ENCODE peak calls at places on chromosomes 12 and 14, in eight cellular contexts. One of them, this sample, is unnamed. For H3K9me3, the result is how much of the 10 kb centered on the place peaks cover.

GRCh38 chr12:93689076-93689834 is 12.1 kb downstream of the CRADD start:
- DNase-seq in spleen: no peak
- DNase-seq in CD4-positive, alpha-beta T cell: no peak
- DNase-seq in IMR-90: peak
- DNase-seq in keratinocyte: no peak
- DNase-seq in left ventricle myocardium inferior: no peak
- DNase-seq in Peyer's patch: no peak
- DNase-seq in CD8-positive, alpha-beta T cell: no peak
- DNase-seq in this sample: no peak

GRCh38 chr14:49505026-49505766 is 81.0 kb downstream of the RPS29 start:
- DNase-seq in Peyer's patch: no peak
- DNase-seq in IMR-90: peak
- DNase-seq in spleen: no peak
- DNase-seq in keratinocyte: peak
- DNase-seq in CD4-positive, alpha-beta T cell: no peak
- DNase-seq in CD8-positive, alpha-beta T cell: no peak
- DNase-seq in left ventricle myocardium inferior: no peak
- DNase-seq in this sample: peak

GRCh38 chr12:2113501-2113912 is 60.7 kb downstream of the CACNA1C start:
- DNase-seq in CD4-positive, alpha-beta T cell: no peak
- DNase-seq in left ventricle myocardium inferior: peak
- DNase-seq in CD8-positive, alpha-beta T cell: no peak
- DNase-seq in Peyer's patch: no peak
- DNase-seq in keratinocyte: no peak
- DNase-seq in spleen: peak
- DNase-seq in IMR-90: no peak
- DNase-seq in this sample: peak

GRCh38 chr14:52268191-52269061 is 928 bp downstream of the PTGDR start:
- DNase-seq in IMR-90: peak
- DNase-seq in CD8-positive, alpha-beta T cell: no peak
- DNase-seq in CD4-positive, alpha-beta T cell: peak
- DNase-seq in keratinocyte: no peak
- DNase-seq in left ventricle myocardium inferior: no peak
- DNase-seq in Peyer's patch: peak
- DNase-seq in spleen: peak
- DNase-seq in this sample: no peak

GRCh38 chr12:39685854-39686608 is 66.4 kb upstream of the ABCD2 start:
- DNase-seq in CD8-positive, alpha-beta T cell: no peak
- DNase-seq in keratinocyte: no peak
- DNase-seq in spleen: no peak
- DNase-seq in CD4-positive, alpha-beta T cell: no peak
- DNase-seq in left ventricle myocardium inferior: no peak
- DNase-seq in IMR-90: no peak
- DNase-seq in Peyer's patch: no peak
- DNase-seq in this sample: no peak

GRCh38 chr12:124010687-124011086 is 37.7 kb downstream of the ZNF664 start:
- DNase-seq in spleen: no peak
- DNase-seq in CD8-positive, alpha-beta T cell: no peak
- DNase-seq in keratinocyte: no peak
- DNase-seq in left ventricle myocardium inferior: no peak
- DNase-seq in Peyer's patch: no peak
- DNase-seq in CD4-positive, alpha-beta T cell: no peak
- DNase-seq in IMR-90: no peak
- DNase-seq in this sample: no peak

GRCh38 chr14:24595046-24595808 is 14.3 kb downstream of the GZMH start:
- DNase-seq in keratinocyte: peak
- DNase-seq in CD4-positive, alpha-beta T cell: no peak
- DNase-seq in IMR-90: no peak
- DNase-seq in CD8-positive, alpha-beta T cell: no peak
- DNase-seq in left ventricle myocardium inferior: no peak
- DNase-seq in Peyer's patch: no peak
- DNase-seq in spleen: no peak
- DNase-seq in this sample: no peak

GRCh38 chr12:24810378-24810777 is 138.5 kb downstream of the BCAT1 start:
- DNase-seq in spleen: no peak
- DNase-seq in IMR-90: no peak
- DNase-seq in Peyer's patch: no peak
- DNase-seq in CD4-positive, alpha-beta T cell: no peak
- DNase-seq in left ventricle myocardium inferior: no peak
- DNase-seq in CD8-positive, alpha-beta T cell: no peak
- DNase-seq in keratinocyte: no peak
- DNase-seq in this sample: no peak

GRCh38 chr12:51924551-51925399 is 17.5 kb downstream of the ACVRL1 start:
- DNase-seq in Peyer's patch: no peak
- DNase-seq in CD8-positive, alpha-beta T cell: no peak
- DNase-seq in IMR-90: no peak
- DNase-seq in CD4-positive, alpha-beta T cell: no peak
- DNase-seq in spleen: no peak
- DNase-seq in keratinocyte: no peak
- DNase-seq in left ventricle myocardium inferior: no peak
- DNase-seq in this sample: no peak

GRCh38 chr14:89324501-89325298 is 92.3 kb downstream of the FOXN3 start:
- DNase-seq in keratinocyte: no peak
- DNase-seq in spleen: no peak
- DNase-seq in CD8-positive, alpha-beta T cell: no peak
- DNase-seq in Peyer's patch: no peak
- DNase-seq in CD4-positive, alpha-beta T cell: no peak
- DNase-seq in left ventricle myocardium inferior: no peak
- DNase-seq in IMR-90: no peak
- DNase-seq in this sample: no peak

GRCh38 chr12:65818454-65819382 is 5.6 kb upstream of the HMGA2 start:
- DNase-seq in Peyer's patch: no peak
- DNase-seq in spleen: no peak
- DNase-seq in IMR-90: peak
- DNase-seq in CD8-positive, alpha-beta T cell: no peak
- DNase-seq in left ventricle myocardium inferior: no peak
- DNase-seq in CD4-positive, alpha-beta T cell: no peak
- DNase-seq in keratinocyte: no peak
- DNase-seq in this sample: no peak

GRCh38 chr12:90044069-90044468 is 335.4 kb upstream of the ATP2B1 start:
- DNase-seq in CD4-positive, alpha-beta T cell: no peak
- DNase-seq in Peyer's patch: no peak
- DNase-seq in CD8-positive, alpha-beta T cell: no peak
- DNase-seq in spleen: no peak
- DNase-seq in keratinocyte: no peak
- DNase-seq in IMR-90: no peak
- DNase-seq in left ventricle myocardium inferior: no peak
- DNase-seq in this sample: no peak

GRCh38 chr12:1811281-1811947 is 9.0 kb upstream of the LRTM2 start:
- DNase-seq in left ventricle myocardium inferior: no peak
- DNase-seq in spleen: peak
- DNase-seq in IMR-90: peak
- DNase-seq in CD8-positive, alpha-beta T cell: no peak
- DNase-seq in CD4-positive, alpha-beta T cell: peak
- DNase-seq in keratinocyte: no peak
- DNase-seq in Peyer's patch: no peak
- DNase-seq in this sample: no peak

GRCh38 chr14:55071870-55072640 is 20.6 kb downstream of the MAPK1IP1L start:
- DNase-seq in CD8-positive, alpha-beta T cell: no peak
- DNase-seq in left ventricle myocardium inferior: peak
- DNase-seq in Peyer's patch: no peak
- DNase-seq in keratinocyte: peak
- DNase-seq in spleen: no peak
- DNase-seq in CD4-positive, alpha-beta T cell: peak
- DNase-seq in IMR-90: peak
- DNase-seq in this sample: no peak

GRCh38 chr14:89600950-89601826 is 184.2 kb upstream of the FOXN3 start:
- DNase-seq in Peyer's patch: no peak
- DNase-seq in keratinocyte: no peak
- DNase-seq in left ventricle myocardium inferior: no peak
- DNase-seq in CD8-positive, alpha-beta T cell: no peak
- DNase-seq in spleen: no peak
- DNase-seq in IMR-90: no peak
- DNase-seq in CD4-positive, alpha-beta T cell: no peak
- DNase-seq in this sample: no peak

GRCh38 chr14:44962573-44963528 is 861 bp downstream of the TOGARAM1 start:
- DNase-seq in CD8-positive, alpha-beta T cell: peak
- DNase-seq in spleen: peak
- DNase-seq in left ventricle myocardium inferior: peak
- DNase-seq in keratinocyte: no peak
- DNase-seq in Peyer's patch: no peak
- DNase-seq in CD4-positive, alpha-beta T cell: no peak
- DNase-seq in IMR-90: peak
- DNase-seq in this sample: peak

GRCh38 chr12:59600174-59600573 is 4.3 kb downstream of the SLC16A7 start:
- DNase-seq in keratinocyte: no peak
- DNase-seq in IMR-90: peak
- DNase-seq in spleen: no peak
- DNase-seq in CD8-positive, alpha-beta T cell: no peak
- DNase-seq in Peyer's patch: no peak
- DNase-seq in left ventricle myocardium inferior: no peak
- DNase-seq in CD4-positive, alpha-beta T cell: no peak
- DNase-seq in this sample: no peak

GRCh38 chr12:50309950-50310349 is 26.6 kb upstream of the LIMA1 start:
- DNase-seq in IMR-90: no peak
- DNase-seq in Peyer's patch: no peak
- DNase-seq in CD8-positive, alpha-beta T cell: no peak
- DNase-seq in left ventricle myocardium inferior: no peak
- DNase-seq in keratinocyte: no peak
- DNase-seq in spleen: no peak
- DNase-seq in CD4-positive, alpha-beta T cell: no peak
- DNase-seq in this sample: no peak

GRCh38 chr12:51009038-51009437 is 17.1 kb downstream of the SLC11A2 start:
- DNase-seq in left ventricle myocardium inferior: peak
- DNase-seq in keratinocyte: no peak
- DNase-seq in CD8-positive, alpha-beta T cell: peak
- DNase-seq in IMR-90: no peak
- DNase-seq in Peyer's patch: peak
- DNase-seq in CD4-positive, alpha-beta T cell: peak
- DNase-seq in spleen: peak
- DNase-seq in this sample: no peak

GRCh38 chr12:29614926-29615325 is 117.4 kb upstream of the OVCH1 start:
- DNase-seq in IMR-90: no peak
- DNase-seq in keratinocyte: no peak
- DNase-seq in left ventricle myocardium inferior: no peak
- DNase-seq in CD4-positive, alpha-beta T cell: no peak
- DNase-seq in Peyer's patch: no peak
- DNase-seq in CD8-positive, alpha-beta T cell: no peak
- DNase-seq in spleen: no peak
- DNase-seq in this sample: no peak

GRCh38 chr12:30753761-30754382 is 879 bp downstream of the CAPRIN2 start:
- DNase-seq in CD4-positive, alpha-beta T cell: no peak
- DNase-seq in left ventricle myocardium inferior: no peak
- DNase-seq in keratinocyte: no peak
- DNase-seq in spleen: no peak
- DNase-seq in IMR-90: peak
- DNase-seq in CD8-positive, alpha-beta T cell: no peak
- DNase-seq in Peyer's patch: no peak
- DNase-seq in this sample: no peak

GRCh38 chr12:133081408-133081806 is 684 bp downstream of the ZNF140 start:
- DNase-seq in spleen: peak
- DNase-seq in left ventricle myocardium inferior: no peak
- DNase-seq in keratinocyte: no peak
- DNase-seq in Peyer's patch: no peak
- DNase-seq in CD8-positive, alpha-beta T cell: no peak
- DNase-seq in CD4-positive, alpha-beta T cell: no peak
- DNase-seq in IMR-90: no peak
- DNase-seq in this sample: no peak
- H3K9me3 ChIP-seq in spleen: half or more
- H3K9me3 ChIP-seq in left ventricle myocardium inferior: half or more
- H3K9me3 ChIP-seq in keratinocyte: under half
- H3K9me3 ChIP-seq in Peyer's patch: under half
- H3K9me3 ChIP-seq in CD8-positive, alpha-beta T cell: half or more
- H3K9me3 ChIP-seq in CD4-positive, alpha-beta T cell: half or more
- H3K9me3 ChIP-seq in IMR-90: under half
- H3K9me3 ChIP-seq in this sample: under half

GRCh38 chr14:81231540-81231939 is 10.8 kb upstream of the GTF2A1 start:
- DNase-seq in CD8-positive, alpha-beta T cell: no peak
- DNase-seq in spleen: no peak
- DNase-seq in left ventricle myocardium inferior: no peak
- DNase-seq in keratinocyte: no peak
- DNase-seq in IMR-90: no peak
- DNase-seq in Peyer's patch: no peak
- DNase-seq in CD4-positive, alpha-beta T cell: no peak
- DNase-seq in this sample: no peak
- TF ChIP-seq CTCF in CD8-positive, alpha-beta T cell: no peak
- TF ChIP-seq CTCF in spleen: no peak
- TF ChIP-seq CTCF in left ventricle myocardium inferior: no peak
- TF ChIP-seq CTCF in keratinocyte: no peak
- TF ChIP-seq CTCF in IMR-90: no peak
- TF ChIP-seq CTCF in Peyer's patch: no peak
- TF ChIP-seq CTCF in CD4-positive, alpha-beta T cell: no peak
- TF ChIP-seq CTCF in this sample: no peak

GRCh38 chr12:55642275-55643068 is 5.8 kb downstream of the OR10P1 start:
- DNase-seq in left ventricle myocardium inferior: no peak
- DNase-seq in spleen: peak
- DNase-seq in CD4-positive, alpha-beta T cell: no peak
- DNase-seq in Peyer's patch: no peak
- DNase-seq in IMR-90: no peak
- DNase-seq in CD8-positive, alpha-beta T cell: no peak
- DNase-seq in keratinocyte: no peak
- DNase-seq in this sample: no peak

GRCh38 chr12:55636853-55637252 is at the start of gene OR10P1:
- DNase-seq in CD8-positive, alpha-beta T cell: no peak
- DNase-seq in left ventricle myocardium inferior: no peak
- DNase-seq in spleen: no peak
- DNase-seq in IMR-90: no peak
- DNase-seq in Peyer's patch: no peak
- DNase-seq in keratinocyte: no peak
- DNase-seq in CD4-positive, alpha-beta T cell: no peak
- DNase-seq in this sample: no peak

GRCh38 chr12:55636116-55636655 is 506 bp upstream of the OR10P1 start:
- DNase-seq in IMR-90: no peak
- DNase-seq in Peyer's patch: no peak
- DNase-seq in keratinocyte: no peak
- DNase-seq in CD4-positive, alpha-beta T cell: no peak
- DNase-seq in left ventricle myocardium inferior: no peak
- DNase-seq in CD8-positive, alpha-beta T cell: no peak
- DNase-seq in spleen: no peak
- DNase-seq in this sample: no peak

GRCh38 chr12:55637467-55637866 is 775 bp downstream of the OR10P1 start:
- DNase-seq in CD4-positive, alpha-beta T cell: peak
- DNase-seq in keratinocyte: no peak
- DNase-seq in CD8-positive, alpha-beta T cell: no peak
- DNase-seq in left ventricle myocardium inferior: no peak
- DNase-seq in spleen: no peak
- DNase-seq in IMR-90: no peak
- DNase-seq in Peyer's patch: no peak
- DNase-seq in this sample: no peak

DNA sequence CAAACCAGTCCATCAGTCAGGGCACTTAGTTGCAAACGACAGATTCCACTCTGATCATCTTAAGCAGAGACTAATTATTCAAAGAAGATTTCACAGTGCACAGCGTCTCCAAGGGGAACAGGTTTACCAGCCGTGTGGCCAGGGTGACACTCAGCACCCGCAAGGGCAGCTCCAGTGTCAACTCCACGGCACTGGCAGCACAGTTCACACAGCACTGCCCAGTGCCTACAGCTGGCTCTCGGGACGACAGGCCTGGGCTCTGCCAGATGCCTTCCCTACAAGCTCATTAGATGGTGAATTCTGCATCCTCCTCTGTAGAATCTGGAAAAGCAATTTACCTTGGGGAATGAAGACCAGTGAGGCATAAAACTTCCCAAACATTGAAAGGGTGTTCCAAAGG is 4.9 kb downstream of the OR10P1 start:
- DNase-seq in IMR-90: no peak
- DNase-seq in CD4-positive, alpha-beta T cell: no peak
- DNase-seq in keratinocyte: no peak
- DNase-seq in left ventricle myocardium inferior: no peak
- DNase-seq in spleen: peak
- DNase-seq in CD8-positive, alpha-beta T cell: no peak
- DNase-seq in Peyer's patch: no peak
- DNase-seq in this sample: no peak
- H3K9me3 ChIP-seq in IMR-90: under half
- H3K9me3 ChIP-seq in CD4-positive, alpha-beta T cell: under half
- H3K9me3 ChIP-seq in keratinocyte: under half
- H3K9me3 ChIP-seq in left ventricle myocardium inferior: under half
- H3K9me3 ChIP-seq in spleen: under half
- H3K9me3 ChIP-seq in CD8-positive, alpha-beta T cell: under half
- H3K9me3 ChIP-seq in Peyer's patch: under half
- H3K9me3 ChIP-seq in this sample: under half

GRCh38 chr12:54658306-54659264 is 10.4 kb upstream of the DCD start:
- DNase-seq in IMR-90: peak
- DNase-seq in CD4-positive, alpha-beta T cell: peak
- DNase-seq in left ventricle myocardium inferior: peak
- DNase-seq in Peyer's patch: no peak
- DNase-seq in CD8-positive, alpha-beta T cell: peak
- DNase-seq in spleen: no peak
- DNase-seq in keratinocyte: no peak
- DNase-seq in this sample: no peak
- TF ChIP-seq CTCF in IMR-90: peak
- TF ChIP-seq CTCF in CD4-positive, alpha-beta T cell: peak
- TF ChIP-seq CTCF in left ventricle myocardium inferior: peak
- TF ChIP-seq CTCF in Peyer's patch: peak
- TF ChIP-seq CTCF in CD8-positive, alpha-beta T cell: peak
- TF ChIP-seq CTCF in spleen: no peak
- TF ChIP-seq CTCF in keratinocyte: peak
- TF ChIP-seq CTCF in this sample: peak

This sample was measured in RWPE2.